ENCODE peak calls at places on chromosome 6, in four cellular contexts. One of them, this sample, is unnamed.

GRCh38 chr6:90413396-90413795 is 116.8 kb upstream of the BACH2 start:
- DNase-seq in GM12878: no peak
- DNase-seq in IMR-90: no peak
- DNase-seq in stomach: no peak
- DNase-seq in this sample: no peak

GRCh38 chr6:148146717-148147116 is 195.9 kb upstream of the SASH1 start:
- DNase-seq in IMR-90: peak
- DNase-seq in GM12878: no peak
- DNase-seq in stomach: no peak
- DNase-seq in this sample: no peak

GRCh38 chr6:24357336-24358218 is at the start of gene DCDC2:
- DNase-seq in stomach: peak
- DNase-seq in GM12878: no peak
- DNase-seq in IMR-90: no peak
- DNase-seq in this sample: peak

GRCh38 chr6:37006793-37007339 is 1.4 kb downstream of the FGD2 start:
- DNase-seq in GM12878: no peak
- DNase-seq in IMR-90: peak
- DNase-seq in stomach: no peak
- DNase-seq in this sample: no peak

GRCh38 chr6:362231-362923 is 29.2 kb upstream of the IRF4 start:
- DNase-seq in GM12878: no peak
- DNase-seq in IMR-90: no peak
- DNase-seq in stomach: no peak
- DNase-seq in this sample: no peak

GRCh38 chr6:108955329-108955949 is 107.2 kb downstream of the ARMC2 start:
- DNase-seq in IMR-90: no peak
- DNase-seq in stomach: no peak
- DNase-seq in GM12878: no peak
- DNase-seq in this sample: no peak

GRCh38 chr6:53192590-53193232 is 44.1 kb upstream of the GCM1 start:
- DNase-seq in IMR-90: no peak
- DNase-seq in GM12878: no peak
- DNase-seq in stomach: no peak
- DNase-seq in this sample: no peak

GRCh38 chr6:129863664-129864063 is 2.5 kb upstream of the TMEM244 start:
- DNase-seq in IMR-90: peak
- DNase-seq in stomach: no peak
- DNase-seq in GM12878: no peak
- DNase-seq in this sample: no peak

GRCh38 chr6:129932321-129932720 is 71.2 kb upstream of the TMEM244 start:
- DNase-seq in IMR-90: no peak
- DNase-seq in GM12878: no peak
- DNase-seq in stomach: no peak
- DNase-seq in this sample: no peak

GRCh38 chr6:435442-436307 is 44.1 kb downstream of the IRF4 start:
- DNase-seq in GM12878: no peak
- DNase-seq in IMR-90: no peak
- DNase-seq in stomach: no peak
- DNase-seq in this sample: no peak

GRCh38 chr6:135129139-135129867 is 51.8 kb upstream of the MYB start:
- DNase-seq in stomach: no peak
- DNase-seq in GM12878: no peak
- DNase-seq in IMR-90: no peak
- DNase-seq in this sample: no peak

GRCh38 chr6:43990627-43991619 is 136.3 kb downstream of the MRPL14 start:
- DNase-seq in stomach: no peak
- DNase-seq in IMR-90: peak
- DNase-seq in GM12878: no peak
- DNase-seq in this sample: peak

GRCh38 chr6:11912420-11912819 is 99.7 kb upstream of the HIVEP1 start:
- DNase-seq in stomach: no peak
- DNase-seq in IMR-90: no peak
- DNase-seq in GM12878: no peak
- DNase-seq in this sample: no peak

GRCh38 chr6:163585932-163586437 is 171.5 kb downstream of the QKI start:
- DNase-seq in GM12878: no peak
- DNase-seq in stomach: no peak
- DNase-seq in IMR-90: peak
- DNase-seq in this sample: peak

GRCh38 chr6:1485678-1486077 is 96.3 kb downstream of the FOXF2 start:
- DNase-seq in GM12878: no peak
- DNase-seq in IMR-90: peak
- DNase-seq in stomach: no peak
- DNase-seq in this sample: no peak

GRCh38 chr6:145278163-145278807 is 457.0 kb downstream of the EPM2A start:
- DNase-seq in IMR-90: peak
- DNase-seq in GM12878: no peak
- DNase-seq in stomach: no peak
- DNase-seq in this sample: no peak

GRCh38 chr6:33507261-33507660 is 52.9 kb downstream of the ZBTB9 start:
- DNase-seq in IMR-90: no peak
- DNase-seq in stomach: no peak
- DNase-seq in GM12878: no peak
- DNase-seq in this sample: no peak

GRCh38 chr6:114052141-114052540 is 81.2 kb upstream of the HDAC2 start:
- DNase-seq in GM12878: no peak
- DNase-seq in IMR-90: peak
- DNase-seq in stomach: no peak
- DNase-seq in this sample: no peak

GRCh38 chr6:144335914-144336313 is 50.8 kb downstream of the UTRN start:
- DNase-seq in GM12878: no peak
- DNase-seq in IMR-90: no peak
- DNase-seq in stomach: no peak
- DNase-seq in this sample: no peak

GRCh38 chr6:34970962-34971361 is 81.9 kb downstream of the ANKS1A start:
- DNase-seq in stomach: no peak
- DNase-seq in IMR-90: peak
- DNase-seq in GM12878: no peak
- DNase-seq in this sample: no peak

GRCh38 chr6:27777614-27778355 is 134.4 kb downstream of the OR2B2 start:
- DNase-seq in IMR-90: no peak
- DNase-seq in GM12878: no peak
- DNase-seq in stomach: no peak
- DNase-seq in this sample: no peak

GRCh38 chr6:107866606-107867301 is 42.6 kb upstream of the SCML4 start:
- DNase-seq in IMR-90: peak
- DNase-seq in GM12878: no peak
- DNase-seq in stomach: no peak
- DNase-seq in this sample: no peak

GRCh38 chr6:30481213-30481964 is 7.9 kb upstream of the HLA-E start:
- DNase-seq in IMR-90: no peak
- DNase-seq in stomach: no peak
- DNase-seq in GM12878: no peak
- DNase-seq in this sample: no peak

GRCh38 chr6:27295301-27296079 is 16.6 kb downstream of the POM121L2 start:
- DNase-seq in GM12878: no peak
- DNase-seq in IMR-90: peak
- DNase-seq in stomach: no peak
- DNase-seq in this sample: no peak

GRCh38 chr6:127897437-127897836 is 3.4 kb downstream of the THEMIS start:
- DNase-seq in GM12878: no peak
- DNase-seq in stomach: no peak
- DNase-seq in IMR-90: no peak
- DNase-seq in this sample: no peak

GRCh38 chr6:3838992-3839867 is 9.9 kb upstream of the FAM50B start:
- DNase-seq in IMR-90: peak
- DNase-seq in stomach: no peak
- DNase-seq in GM12878: no peak
- DNase-seq in this sample: no peak

GRCh38 chr6:130129781-130130246 is 92.9 kb downstream of the SAMD3 start:
- DNase-seq in GM12878: no peak
- DNase-seq in IMR-90: peak
- DNase-seq in stomach: no peak
- DNase-seq in this sample: no peak

GRCh38 chr6:85241515-85241914 is 208.4 kb upstream of the NT5E start:
- DNase-seq in stomach: no peak
- DNase-seq in GM12878: no peak
- DNase-seq in IMR-90: no peak
- DNase-seq in this sample: no peak

GRCh38 chr6:110329348-110329728 is 28.8 kb downstream of the METTL24 start:
- DNase-seq in IMR-90: peak
- DNase-seq in stomach: no peak
- DNase-seq in GM12878: no peak
- DNase-seq in this sample: peak

GRCh38 chr6:82365011-82365751 is 1.6 kb downstream of the TPBG start:
- DNase-seq in GM12878: no peak
- DNase-seq in stomach: peak
- DNase-seq in IMR-90: peak
- DNase-seq in this sample: no peak

GRCh38 chr6:86856937-86857563 is 80.3 kb upstream of the HTR1E start:
- DNase-seq in stomach: peak
- DNase-seq in IMR-90: peak
- DNase-seq in GM12878: no peak
- DNase-seq in this sample: no peak

GRCh38 chr6:43890197-43891062 is 120.4 kb downstream of the VEGFA start:
- DNase-seq in GM12878: no peak
- DNase-seq in stomach: no peak
- DNase-seq in IMR-90: no peak
- DNase-seq in this sample: no peak

GRCh38 chr6:128064540-128064895 is 163.7 kb upstream of the THEMIS start:
- DNase-seq in IMR-90: peak
- DNase-seq in stomach: no peak
- DNase-seq in GM12878: no peak
- DNase-seq in this sample: no peak

GRCh38 chr6:126235363-126235762 is 104.6 kb upstream of the CENPW start:
- DNase-seq in GM12878: no peak
- DNase-seq in stomach: no peak
- DNase-seq in IMR-90: no peak
- DNase-seq in this sample: no peak

GRCh38 chr6:4256969-4257368 is 121.6 kb upstream of the ECI2 start:
- DNase-seq in GM12878: no peak
- DNase-seq in IMR-90: peak
- DNase-seq in stomach: no peak
- DNase-seq in this sample: no peak

GRCh38 chr6:109187399-109188114 is 92.2 kb downstream of the CEP57L1 start:
- DNase-seq in IMR-90: peak
- DNase-seq in GM12878: no peak
- DNase-seq in stomach: peak
- DNase-seq in this sample: peak

GRCh38 chr6:110039996-110040383 is 61.9 kb downstream of the GPR6 start:
- DNase-seq in IMR-90: peak
- DNase-seq in GM12878: no peak
- DNase-seq in stomach: peak
- DNase-seq in this sample: no peak

GRCh38 chr6:14313220-14313619 is 195.6 kb downstream of the CD83 start:
- DNase-seq in GM12878: peak
- DNase-seq in IMR-90: no peak
- DNase-seq in stomach: no peak
- DNase-seq in this sample: no peak

GRCh38 chr6:5537132-5537531 is 275.8 kb downstream of the FARS2 start:
- DNase-seq in stomach: no peak
- DNase-seq in GM12878: no peak
- DNase-seq in IMR-90: no peak
- DNase-seq in this sample: no peak

GRCh38 chr6:138374230-138374629 is 3.5 kb upstream of the SMIM28 start:
- DNase-seq in stomach: no peak
- DNase-seq in GM12878: no peak
- DNase-seq in IMR-90: no peak
- DNase-seq in this sample: no peak

GRCh38 chr6:138377844-138378243 is at the start of gene SMIM28:
- DNase-seq in GM12878: no peak
- DNase-seq in IMR-90: no peak
- DNase-seq in stomach: no peak
- DNase-seq in this sample: no peak

GRCh38 chr6:138374815-138375214 is 2.9 kb upstream of the SMIM28 start:
- DNase-seq in stomach: no peak
- DNase-seq in GM12878: no peak
- DNase-seq in IMR-90: no peak
- DNase-seq in this sample: no peak

GRCh38 chr6:138378463-138378862 is 758 bp downstream of the SMIM28 start:
- DNase-seq in GM12878: no peak
- DNase-seq in IMR-90: no peak
- DNase-seq in stomach: no peak
- DNase-seq in this sample: no peak

GRCh38 chr6:138377042-138377441 is 663 bp upstream of the SMIM28 start:
- DNase-seq in stomach: no peak
- DNase-seq in GM12878: no peak
- DNase-seq in IMR-90: no peak
- DNase-seq in this sample: no peak
- H3K4me3 ChIP-seq in stomach: no peak
- H3K4me3 ChIP-seq in GM12878: no peak
- H3K4me3 ChIP-seq in IMR-90: no peak
- H3K4me3 ChIP-seq in this sample: no peak

GRCh38 chr6:152661776-152662175 is 24.6 kb upstream of the SYNE1 start:
- DNase-seq in stomach: no peak
- DNase-seq in GM12878: no peak
- DNase-seq in IMR-90: no peak
- DNase-seq in this sample: no peak
- TF ChIP-seq POLR2A in stomach: no peak
- TF ChIP-seq POLR2A in GM12878: no peak
- TF ChIP-seq POLR2A in IMR-90: no peak
- TF ChIP-seq POLR2A in this sample: no peak

DNA sequence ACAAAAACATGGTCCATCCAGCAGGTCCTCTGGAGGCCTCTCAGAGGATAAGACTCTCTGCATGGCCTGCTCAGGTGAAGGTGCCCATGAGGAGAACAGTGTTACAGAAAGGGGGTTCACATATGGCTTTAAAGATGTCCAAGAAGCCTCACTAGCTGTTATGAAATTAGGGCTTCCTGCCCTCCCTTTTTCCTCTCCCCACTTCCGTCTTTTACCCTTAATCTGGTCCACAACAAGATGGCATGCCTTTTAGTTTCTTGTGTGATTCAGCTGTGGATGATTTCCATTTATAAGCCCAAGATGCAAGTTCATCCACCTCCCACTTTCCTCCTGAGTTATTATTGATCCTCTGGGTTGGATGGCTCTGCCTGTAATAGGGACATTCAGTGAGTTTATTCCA is 14.0 kb downstream of the GCNT2 start:
- DNase-seq in IMR-90: no peak
- DNase-seq in stomach: no peak
- DNase-seq in GM12878: no peak
- DNase-seq in this sample: no peak
- H3K27ac ChIP-seq in IMR-90: no peak
- H3K27ac ChIP-seq in stomach: no peak
- H3K27ac ChIP-seq in GM12878: peak
- H3K27ac ChIP-seq in this sample: no peak

GRCh38 chr6:88167625-88167937 is 1.4 kb upstream of the CNR1 start:
- DNase-seq in GM12878: no peak
- DNase-seq in IMR-90: no peak
- DNase-seq in stomach: no peak
- DNase-seq in this sample: no peak
- H3K4me3 ChIP-seq in GM12878: no peak
- H3K4me3 ChIP-seq in IMR-90: no peak
- H3K4me3 ChIP-seq in stomach: peak
- H3K4me3 ChIP-seq in this sample: peak